ENCODE peak calls at places on chromosomes 4 and X, in nine cellular contexts. One of them, this sample, is unnamed.

GRCh38 chr4:37968747-37969146 is 8.5 kb downstream of the PTTG2 start:
- DNase-seq in Right ventricle myocardium superior: no peak
- DNase-seq in hypothalamus: no peak
- DNase-seq in mesothelial cell of epicardium: no peak
- DNase-seq in fibroblast of the conjunctiva: no peak
- DNase-seq in thyroid gland: no peak
- DNase-seq in AG09309: no peak
- DNase-seq in DMS 273 treated with DMSO at 0.1 percent for 48 hours: no peak
- DNase-seq in heart left ventricle: no peak
- DNase-seq in this sample: no peak

GRCh38 chr4:184400375-184400870 is 73.9 kb downstream of the IRF2 start:
- DNase-seq in Right ventricle myocardium superior: no peak
- DNase-seq in hypothalamus: no peak
- DNase-seq in mesothelial cell of epicardium: no peak
- DNase-seq in fibroblast of the conjunctiva: peak; percentile 87
- DNase-seq in thyroid gland: no peak
- DNase-seq in AG09309: peak; percentile 93
- DNase-seq in DMS 273 treated with DMSO at 0.1 percent for 48 hours: no peak
- DNase-seq in heart left ventricle: no peak
- DNase-seq in this sample: no peak

GRCh38 chrX:40018021-40018420 is 79.7 kb downstream of the BCOR start:
- DNase-seq in Right ventricle myocardium superior: no peak
- DNase-seq in hypothalamus: no peak
- DNase-seq in mesothelial cell of epicardium: no peak
- DNase-seq in fibroblast of the conjunctiva: no peak
- DNase-seq in thyroid gland: peak; percentile 48
- DNase-seq in AG09309: no peak
- DNase-seq in DMS 273 treated with DMSO at 0.1 percent for 48 hours: no peak
- DNase-seq in heart left ventricle: no peak
- DNase-seq in this sample: no peak

GRCh38 chr4:72006576-72006975 is 25.2 kb upstream of the NPFFR2 start:
- DNase-seq in Right ventricle myocardium superior: no peak
- DNase-seq in hypothalamus: no peak
- DNase-seq in mesothelial cell of epicardium: no peak
- DNase-seq in fibroblast of the conjunctiva: peak; percentile 6
- DNase-seq in thyroid gland: no peak
- DNase-seq in AG09309: peak; percentile 8
- DNase-seq in DMS 273 treated with DMSO at 0.1 percent for 48 hours: no peak
- DNase-seq in heart left ventricle: no peak
- DNase-seq in this sample: no peak

GRCh38 chr4:183503497-183504063 is 1.3 kb upstream of the ING2 start:
- DNase-seq in Right ventricle myocardium superior: peak; percentile 56
- DNase-seq in hypothalamus: no peak
- DNase-seq in mesothelial cell of epicardium: no peak
- DNase-seq in fibroblast of the conjunctiva: peak; percentile 5
- DNase-seq in thyroid gland: no peak
- DNase-seq in AG09309: no peak
- DNase-seq in DMS 273 treated with DMSO at 0.1 percent for 48 hours: no peak
- DNase-seq in heart left ventricle: no peak
- DNase-seq in this sample: no peak

GRCh38 chrX:47380268-47380667 is 9.9 kb downstream of the ZNF157 start:
- DNase-seq in Right ventricle myocardium superior: peak; percentile 41
- DNase-seq in hypothalamus: no peak
- DNase-seq in mesothelial cell of epicardium: no peak
- DNase-seq in fibroblast of the conjunctiva: no peak
- DNase-seq in thyroid gland: no peak
- DNase-seq in AG09309: peak; percentile 29
- DNase-seq in DMS 273 treated with DMSO at 0.1 percent for 48 hours: no peak
- DNase-seq in heart left ventricle: no peak
- DNase-seq in this sample: peak; percentile 16

GRCh38 chr4:7156273-7157139 is 35.8 kb upstream of the SORCS2 start:
- DNase-seq in Right ventricle myocardium superior: no peak
- DNase-seq in hypothalamus: no peak
- DNase-seq in mesothelial cell of epicardium: no peak
- DNase-seq in fibroblast of the conjunctiva: peak; percentile 12
- DNase-seq in thyroid gland: peak; percentile 52
- DNase-seq in AG09309: no peak
- DNase-seq in DMS 273 treated with DMSO at 0.1 percent for 48 hours: no peak
- DNase-seq in heart left ventricle: peak; percentile 64
- DNase-seq in this sample: peak; percentile 41

GRCh38 chr4:120071192-120071795 is 4.6 kb upstream of the MAD2L1 start:
- DNase-seq in Right ventricle myocardium superior: peak; percentile 28
- DNase-seq in hypothalamus: peak; percentile 17
- DNase-seq in mesothelial cell of epicardium: no peak
- DNase-seq in fibroblast of the conjunctiva: peak; percentile 82
- DNase-seq in thyroid gland: peak; percentile 45
- DNase-seq in AG09309: no peak
- DNase-seq in DMS 273 treated with DMSO at 0.1 percent for 48 hours: no peak
- DNase-seq in heart left ventricle: no peak
- DNase-seq in this sample: no peak

GRCh38 chrX:113759422-113759821 is 824.5 kb upstream of the HTR2C start:
- DNase-seq in Right ventricle myocardium superior: no peak
- DNase-seq in hypothalamus: no peak
- DNase-seq in mesothelial cell of epicardium: no peak
- DNase-seq in fibroblast of the conjunctiva: no peak
- DNase-seq in thyroid gland: no peak
- DNase-seq in AG09309: no peak
- DNase-seq in DMS 273 treated with DMSO at 0.1 percent for 48 hours: no peak
- DNase-seq in heart left ventricle: no peak
- DNase-seq in this sample: no peak

GRCh38 chr4:169103966-169104412 is 93.9 kb upstream of the CBR4 start:
- DNase-seq in Right ventricle myocardium superior: no peak
- DNase-seq in hypothalamus: no peak
- DNase-seq in mesothelial cell of epicardium: no peak
- DNase-seq in fibroblast of the conjunctiva: no peak
- DNase-seq in thyroid gland: peak; percentile 42
- DNase-seq in AG09309: no peak
- DNase-seq in DMS 273 treated with DMSO at 0.1 percent for 48 hours: peak; percentile 35
- DNase-seq in heart left ventricle: no peak
- DNase-seq in this sample: no peak

GRCh38 chr4:54566608-54567007 is 91.1 kb upstream of the KIT start:
- DNase-seq in Right ventricle myocardium superior: no peak
- DNase-seq in hypothalamus: no peak
- DNase-seq in mesothelial cell of epicardium: no peak
- DNase-seq in fibroblast of the conjunctiva: no peak
- DNase-seq in thyroid gland: no peak
- DNase-seq in AG09309: no peak
- DNase-seq in DMS 273 treated with DMSO at 0.1 percent for 48 hours: no peak
- DNase-seq in heart left ventricle: no peak
- DNase-seq in this sample: no peak

GRCh38 chrX:13050151-13050550 is 5.7 kb upstream of the FAM9C start:
- DNase-seq in Right ventricle myocardium superior: no peak
- DNase-seq in hypothalamus: no peak
- DNase-seq in mesothelial cell of epicardium: no peak
- DNase-seq in fibroblast of the conjunctiva: no peak
- DNase-seq in thyroid gland: no peak
- DNase-seq in AG09309: no peak
- DNase-seq in DMS 273 treated with DMSO at 0.1 percent for 48 hours: no peak
- DNase-seq in heart left ventricle: no peak
- DNase-seq in this sample: no peak

GRCh38 chr4:55169352-55169959 is 44.1 kb upstream of the KDR start:
- DNase-seq in Right ventricle myocardium superior: no peak
- DNase-seq in hypothalamus: no peak
- DNase-seq in mesothelial cell of epicardium: no peak
- DNase-seq in fibroblast of the conjunctiva: no peak
- DNase-seq in thyroid gland: no peak
- DNase-seq in AG09309: no peak
- DNase-seq in DMS 273 treated with DMSO at 0.1 percent for 48 hours: no peak
- DNase-seq in heart left ventricle: no peak
- DNase-seq in this sample: peak; percentile 26

GRCh38 chr4:2647403-2648158 is 108.6 kb downstream of the TNIP2 start:
- DNase-seq in Right ventricle myocardium superior: no peak
- DNase-seq in hypothalamus: no peak
- DNase-seq in mesothelial cell of epicardium: no peak
- DNase-seq in fibroblast of the conjunctiva: no peak
- DNase-seq in thyroid gland: no peak
- DNase-seq in AG09309: no peak
- DNase-seq in DMS 273 treated with DMSO at 0.1 percent for 48 hours: no peak
- DNase-seq in heart left ventricle: no peak
- DNase-seq in this sample: no peak

GRCh38 chr4:156992943-156993342 is 21.3 kb upstream of the PDGFC start:
- DNase-seq in Right ventricle myocardium superior: no peak
- DNase-seq in hypothalamus: no peak
- DNase-seq in mesothelial cell of epicardium: no peak
- DNase-seq in fibroblast of the conjunctiva: no peak
- DNase-seq in thyroid gland: no peak
- DNase-seq in AG09309: no peak
- DNase-seq in DMS 273 treated with DMSO at 0.1 percent for 48 hours: no peak
- DNase-seq in heart left ventricle: no peak
- DNase-seq in this sample: no peak

GRCh38 chrX:23784487-23785301 is 1.7 kb downstream of the SAT1 start:
- DNase-seq in Right ventricle myocardium superior: no peak
- DNase-seq in hypothalamus: no peak
- DNase-seq in mesothelial cell of epicardium: no peak
- DNase-seq in fibroblast of the conjunctiva: peak; percentile 79
- DNase-seq in thyroid gland: peak; percentile 29
- DNase-seq in AG09309: peak; percentile 76
- DNase-seq in DMS 273 treated with DMSO at 0.1 percent for 48 hours: no peak
- DNase-seq in heart left ventricle: no peak
- DNase-seq in this sample: no peak

GRCh38 chrX:63922221-63922620 is 137.2 kb upstream of the ARHGEF9 start:
- DNase-seq in Right ventricle myocardium superior: no peak
- DNase-seq in hypothalamus: no peak
- DNase-seq in mesothelial cell of epicardium: no peak
- DNase-seq in fibroblast of the conjunctiva: no peak
- DNase-seq in thyroid gland: no peak
- DNase-seq in AG09309: no peak
- DNase-seq in DMS 273 treated with DMSO at 0.1 percent for 48 hours: no peak
- DNase-seq in heart left ventricle: no peak
- DNase-seq in this sample: no peak